ENCODE peak calls at places on chromosomes 3 and 15, in four cellular contexts. One of them, this sample, is unnamed.

GRCh38 chr3:59812778-59813558 is 763.1 kb upstream of the CFAP20DC start:
- DNase-seq in GM23338: peak
- DNase-seq in activated T-helper 1 cell treated with Interleukin-2 at 50 U/mL for 16 hours: no peak
- DNase-seq in mesothelial cell of epicardium: no peak
- DNase-seq in this sample: no peak

GRCh38 chr3:113589971-113590370 is 57.6 kb downstream of the SIDT1 start:
- DNase-seq in GM23338: no peak
- DNase-seq in activated T-helper 1 cell treated with Interleukin-2 at 50 U/mL for 16 hours: no peak
- DNase-seq in mesothelial cell of epicardium: no peak
- DNase-seq in this sample: no peak

GRCh38 chr3:55376753-55377347 is 110.3 kb downstream of the WNT5A start:
- DNase-seq in GM23338: no peak
- DNase-seq in activated T-helper 1 cell treated with Interleukin-2 at 50 U/mL for 16 hours: no peak
- DNase-seq in mesothelial cell of epicardium: no peak
- DNase-seq in this sample: no peak

GRCh38 chr3:104291878-104292277 is 1074.8 kb upstream of the ALCAM start:
- DNase-seq in GM23338: no peak
- DNase-seq in activated T-helper 1 cell treated with Interleukin-2 at 50 U/mL for 16 hours: no peak
- DNase-seq in mesothelial cell of epicardium: no peak
- DNase-seq in this sample: no peak

GRCh38 chr3:143749926-143750325 is 98.3 kb downstream of the SLC9A9 start:
- DNase-seq in GM23338: no peak
- DNase-seq in activated T-helper 1 cell treated with Interleukin-2 at 50 U/mL for 16 hours: no peak
- DNase-seq in mesothelial cell of epicardium: no peak
- DNase-seq in this sample: no peak

GRCh38 chr3:10494180-10494579 is 11.2 kb downstream of the ATP2B2 start:
- DNase-seq in GM23338: no peak
- DNase-seq in activated T-helper 1 cell treated with Interleukin-2 at 50 U/mL for 16 hours: no peak
- DNase-seq in mesothelial cell of epicardium: no peak
- DNase-seq in this sample: no peak

GRCh38 chr3:178112134-178112533 is 424.1 kb upstream of the KCNMB2 start:
- DNase-seq in GM23338: peak
- DNase-seq in activated T-helper 1 cell treated with Interleukin-2 at 50 U/mL for 16 hours: no peak
- DNase-seq in mesothelial cell of epicardium: no peak
- DNase-seq in this sample: no peak

GRCh38 chr15:82712036-82712435 is 2.4 kb upstream of the AP3B2 start:
- DNase-seq in GM23338: no peak
- DNase-seq in activated T-helper 1 cell treated with Interleukin-2 at 50 U/mL for 16 hours: no peak
- DNase-seq in mesothelial cell of epicardium: no peak
- DNase-seq in this sample: no peak

GRCh38 chr3:44104668-44105321 is 136.9 kb upstream of the TOPAZ1 start:
- DNase-seq in GM23338: no peak
- DNase-seq in activated T-helper 1 cell treated with Interleukin-2 at 50 U/mL for 16 hours: no peak
- DNase-seq in mesothelial cell of epicardium: no peak
- DNase-seq in this sample: no peak

GRCh38 chr15:101698314-101698713 is 26.0 kb downstream of the TARS3 start:
- DNase-seq in GM23338: no peak
- DNase-seq in activated T-helper 1 cell treated with Interleukin-2 at 50 U/mL for 16 hours: no peak
- DNase-seq in mesothelial cell of epicardium: no peak
- DNase-seq in this sample: no peak

GRCh38 chr3:177475266-177475665 is 278.0 kb upstream of the TBL1XR1 start:
- DNase-seq in GM23338: no peak
- DNase-seq in activated T-helper 1 cell treated with Interleukin-2 at 50 U/mL for 16 hours: no peak
- DNase-seq in mesothelial cell of epicardium: no peak
- DNase-seq in this sample: no peak

GRCh38 chr15:33234019-33234418 is 39.5 kb upstream of the FMN1 start:
- DNase-seq in GM23338: peak
- DNase-seq in activated T-helper 1 cell treated with Interleukin-2 at 50 U/mL for 16 hours: no peak
- DNase-seq in mesothelial cell of epicardium: no peak
- DNase-seq in this sample: no peak

GRCh38 chr15:53446376-53446775 is 313.1 kb downstream of the WDR72 start:
- DNase-seq in GM23338: no peak
- DNase-seq in activated T-helper 1 cell treated with Interleukin-2 at 50 U/mL for 16 hours: no peak
- DNase-seq in mesothelial cell of epicardium: no peak
- DNase-seq in this sample: no peak

GRCh38 chr3:9151240-9151639 is 98.2 kb downstream of the SRGAP3 start:
- DNase-seq in GM23338: no peak
- DNase-seq in activated T-helper 1 cell treated with Interleukin-2 at 50 U/mL for 16 hours: no peak
- DNase-seq in mesothelial cell of epicardium: no peak
- DNase-seq in this sample: no peak

GRCh38 chr15:85013785-85014184 is 32.1 kb downstream of the PDE8A start:
- DNase-seq in GM23338: no peak
- DNase-seq in activated T-helper 1 cell treated with Interleukin-2 at 50 U/mL for 16 hours: no peak
- DNase-seq in mesothelial cell of epicardium: no peak
- DNase-seq in this sample: no peak

GRCh38 chr15:99143655-99144610 is 39.1 kb downstream of the SYNM start:
- DNase-seq in GM23338: no peak
- DNase-seq in activated T-helper 1 cell treated with Interleukin-2 at 50 U/mL for 16 hours: no peak
- DNase-seq in mesothelial cell of epicardium: no peak
- DNase-seq in this sample: no peak

GRCh38 chr3:67384790-67385397 is 269.5 kb downstream of the SUCLG2 start:
- DNase-seq in GM23338: peak
- DNase-seq in activated T-helper 1 cell treated with Interleukin-2 at 50 U/mL for 16 hours: peak
- DNase-seq in mesothelial cell of epicardium: peak
- DNase-seq in this sample: peak

GRCh38 chr15:67809441-67809840 is 15.9 kb upstream of the SKOR1 start:
- DNase-seq in GM23338: no peak
- DNase-seq in activated T-helper 1 cell treated with Interleukin-2 at 50 U/mL for 16 hours: no peak
- DNase-seq in mesothelial cell of epicardium: no peak
- DNase-seq in this sample: no peak

GRCh38 chr3:196268270-196269163 is 19.0 kb downstream of the PCYT1A start:
- DNase-seq in GM23338: peak
- DNase-seq in activated T-helper 1 cell treated with Interleukin-2 at 50 U/mL for 16 hours: no peak
- DNase-seq in mesothelial cell of epicardium: no peak
- DNase-seq in this sample: no peak

GRCh38 chr3:138593488-138594149 is 441 bp downstream of the CEP70 start:
- DNase-seq in GM23338: no peak
- DNase-seq in activated T-helper 1 cell treated with Interleukin-2 at 50 U/mL for 16 hours: no peak
- DNase-seq in mesothelial cell of epicardium: no peak
- DNase-seq in this sample: peak

GRCh38 chr15:47737424-47737823 is 20.1 kb downstream of the SEMA6D start:
- DNase-seq in GM23338: no peak
- DNase-seq in activated T-helper 1 cell treated with Interleukin-2 at 50 U/mL for 16 hours: no peak
- DNase-seq in mesothelial cell of epicardium: no peak
- DNase-seq in this sample: no peak

GRCh38 chr3:88997276-88997675 is 110.1 kb upstream of the EPHA3 start:
- DNase-seq in GM23338: no peak
- DNase-seq in activated T-helper 1 cell treated with Interleukin-2 at 50 U/mL for 16 hours: no peak
- DNase-seq in mesothelial cell of epicardium: no peak
- DNase-seq in this sample: no peak

GRCh38 chr3:190521998-190522397 is 8.1 kb downstream of the IL1RAP start:
- DNase-seq in GM23338: no peak
- DNase-seq in activated T-helper 1 cell treated with Interleukin-2 at 50 U/mL for 16 hours: no peak
- DNase-seq in mesothelial cell of epicardium: no peak
- DNase-seq in this sample: no peak

GRCh38 chr3:101216710-101217457 is 103.5 kb downstream of the IMPG2 start:
- DNase-seq in GM23338: no peak
- DNase-seq in activated T-helper 1 cell treated with Interleukin-2 at 50 U/mL for 16 hours: no peak
- DNase-seq in mesothelial cell of epicardium: no peak
- DNase-seq in this sample: no peak

GRCh38 chr3:122681294-122682015 is 816 bp downstream of the PARP14 start:
- DNase-seq in GM23338: peak
- DNase-seq in activated T-helper 1 cell treated with Interleukin-2 at 50 U/mL for 16 hours: no peak
- DNase-seq in mesothelial cell of epicardium: no peak
- DNase-seq in this sample: no peak

GRCh38 chr3:69240651-69241578 is 118.5 kb upstream of the LMOD3 start:
- DNase-seq in GM23338: peak
- DNase-seq in activated T-helper 1 cell treated with Interleukin-2 at 50 U/mL for 16 hours: no peak
- DNase-seq in mesothelial cell of epicardium: no peak
- DNase-seq in this sample: no peak

GRCh38 chr3:182465301-182466185 is 327.8 kb upstream of the ATP11B start:
- DNase-seq in GM23338: no peak
- DNase-seq in activated T-helper 1 cell treated with Interleukin-2 at 50 U/mL for 16 hours: no peak
- DNase-seq in mesothelial cell of epicardium: no peak
- DNase-seq in this sample: no peak

GRCh38 chr3:85801955-85802354 is 843.2 kb downstream of the CADM2 start:
- DNase-seq in GM23338: peak
- DNase-seq in activated T-helper 1 cell treated with Interleukin-2 at 50 U/mL for 16 hours: no peak
- DNase-seq in mesothelial cell of epicardium: no peak
- DNase-seq in this sample: no peak

GRCh38 chr3:98536456-98537017 is 4.8 kb downstream of the GPR15 start:
- DNase-seq in GM23338: no peak
- DNase-seq in activated T-helper 1 cell treated with Interleukin-2 at 50 U/mL for 16 hours: no peak
- DNase-seq in mesothelial cell of epicardium: no peak
- DNase-seq in this sample: no peak